ENCODE peak calls at places on chromosomes 1 and 21, in six cellular contexts. One of them, this sample, is unnamed.

GRCh38 chr21:41582298-41582840 is 74.4 kb upstream of the TMPRSS2 start:
- DNase-seq in fibroblast of pulmonary artery: no peak
- DNase-seq in stomach: peak; percentile 23
- DNase-seq in omental fat pad: no peak
- DNase-seq in fibroblast of mammary gland: no peak
- DNase-seq in upper lobe of right lung: peak; percentile 23
- DNase-seq in this sample: no peak

GRCh38 chr1:228471762-228472398 is 15.3 kb upstream of the RNF187 start:
- DNase-seq in fibroblast of pulmonary artery: peak; percentile 73
- DNase-seq in stomach: no peak
- DNase-seq in omental fat pad: no peak
- DNase-seq in fibroblast of mammary gland: peak; percentile 66
- DNase-seq in upper lobe of right lung: no peak
- DNase-seq in this sample: no peak

GRCh38 chr1:218353656-218354055 is 8.5 kb downstream of the TGFB2 start:
- DNase-seq in fibroblast of pulmonary artery: no peak
- DNase-seq in stomach: no peak
- DNase-seq in omental fat pad: no peak
- DNase-seq in fibroblast of mammary gland: no peak
- DNase-seq in upper lobe of right lung: no peak
- DNase-seq in this sample: no peak

GRCh38 chr1:227753999-227754764 is 18.9 kb downstream of the SNAP47 start:
- DNase-seq in fibroblast of pulmonary artery: peak; percentile 44
- DNase-seq in stomach: no peak
- DNase-seq in omental fat pad: no peak
- DNase-seq in fibroblast of mammary gland: peak; percentile 55
- DNase-seq in upper lobe of right lung: no peak
- DNase-seq in this sample: no peak

GRCh38 chr1:2107586-2108212 is 57.5 kb downstream of the PRKCZ start:
- DNase-seq in fibroblast of pulmonary artery: no peak
- DNase-seq in stomach: no peak
- DNase-seq in omental fat pad: no peak
- DNase-seq in fibroblast of mammary gland: no peak
- DNase-seq in upper lobe of right lung: no peak
- DNase-seq in this sample: no peak

GRCh38 chr1:2032737-2033136 is 13.6 kb downstream of the GABRD start:
- DNase-seq in fibroblast of pulmonary artery: no peak
- DNase-seq in stomach: no peak
- DNase-seq in omental fat pad: no peak
- DNase-seq in fibroblast of mammary gland: no peak
- DNase-seq in upper lobe of right lung: no peak
- DNase-seq in this sample: no peak

GRCh38 chr1:17550684-17551584 is 11.4 kb downstream of the ARHGEF10L start:
- DNase-seq in fibroblast of pulmonary artery: no peak
- DNase-seq in stomach: peak; percentile 50
- DNase-seq in omental fat pad: no peak
- DNase-seq in fibroblast of mammary gland: no peak
- DNase-seq in upper lobe of right lung: no peak
- DNase-seq in this sample: no peak

GRCh38 chr1:88923224-88923623 is 31.9 kb upstream of the GTF2B start:
- DNase-seq in fibroblast of pulmonary artery: no peak
- DNase-seq in stomach: no peak
- DNase-seq in omental fat pad: no peak
- DNase-seq in fibroblast of mammary gland: no peak
- DNase-seq in upper lobe of right lung: no peak
- DNase-seq in this sample: no peak

GRCh38 chr1:31583995-31584868 is 7.9 kb downstream of the TINAGL1 start:
- DNase-seq in fibroblast of pulmonary artery: peak; percentile 81
- DNase-seq in stomach: peak; percentile 94
- DNase-seq in omental fat pad: no peak
- DNase-seq in fibroblast of mammary gland: peak; percentile 21
- DNase-seq in upper lobe of right lung: peak; percentile 85
- DNase-seq in this sample: peak; percentile 82

GRCh38 chr1:70150444-70150843 is 54.9 kb downstream of the LRRC40 start:
- DNase-seq in fibroblast of pulmonary artery: no peak
- DNase-seq in stomach: no peak
- DNase-seq in omental fat pad: no peak
- DNase-seq in fibroblast of mammary gland: no peak
- DNase-seq in upper lobe of right lung: no peak
- DNase-seq in this sample: no peak

GRCh38 chr1:46747683-46748288 is 28.9 kb upstream of the EFCAB14 start:
- DNase-seq in fibroblast of pulmonary artery: peak; percentile 62
- DNase-seq in stomach: peak; percentile 57
- DNase-seq in omental fat pad: no peak
- DNase-seq in fibroblast of mammary gland: peak; percentile 49
- DNase-seq in upper lobe of right lung: no peak
- DNase-seq in this sample: peak; percentile 74

GRCh38 chr21:45839274-45839673 is 142.3 kb upstream of the COL6A1 start:
- DNase-seq in fibroblast of pulmonary artery: no peak
- DNase-seq in stomach: no peak
- DNase-seq in omental fat pad: no peak
- DNase-seq in fibroblast of mammary gland: peak; percentile 24
- DNase-seq in upper lobe of right lung: no peak
- DNase-seq in this sample: no peak

GRCh38 chr21:43829161-43829560 is 35.9 kb upstream of the AGPAT3 start:
- DNase-seq in fibroblast of pulmonary artery: no peak
- DNase-seq in stomach: no peak
- DNase-seq in omental fat pad: no peak
- DNase-seq in fibroblast of mammary gland: no peak
- DNase-seq in upper lobe of right lung: no peak
- DNase-seq in this sample: no peak

GRCh38 chr1:201230676-201231075 is 40.1 kb downstream of the IGFN1 start:
- DNase-seq in fibroblast of pulmonary artery: no peak
- DNase-seq in stomach: no peak
- DNase-seq in omental fat pad: no peak
- DNase-seq in fibroblast of mammary gland: no peak
- DNase-seq in upper lobe of right lung: no peak
- DNase-seq in this sample: no peak

GRCh38 chr1:223824287-223824686 is 21.5 kb downstream of the TP53BP2 start:
- DNase-seq in fibroblast of pulmonary artery: no peak
- DNase-seq in stomach: no peak
- DNase-seq in omental fat pad: no peak
- DNase-seq in fibroblast of mammary gland: no peak
- DNase-seq in upper lobe of right lung: no peak
- DNase-seq in this sample: no peak

GRCh38 chr1:50099654-50100053 is 9.1 kb upstream of the ELAVL4 start:
- DNase-seq in fibroblast of pulmonary artery: no peak
- DNase-seq in stomach: no peak
- DNase-seq in omental fat pad: no peak
- DNase-seq in fibroblast of mammary gland: no peak
- DNase-seq in upper lobe of right lung: no peak
- DNase-seq in this sample: no peak

GRCh38 chr1:114359791-114360190 is 151.2 kb downstream of the TRIM33 start:
- DNase-seq in fibroblast of pulmonary artery: no peak
- DNase-seq in stomach: no peak
- DNase-seq in omental fat pad: no peak
- DNase-seq in fibroblast of mammary gland: no peak
- DNase-seq in upper lobe of right lung: no peak
- DNase-seq in this sample: no peak

GRCh38 chr1:29148656-29149491 is 25.2 kb upstream of the TMEM200B start:
- DNase-seq in fibroblast of pulmonary artery: no peak
- DNase-seq in stomach: no peak
- DNase-seq in omental fat pad: no peak
- DNase-seq in fibroblast of mammary gland: peak; percentile 16
- DNase-seq in upper lobe of right lung: no peak
- DNase-seq in this sample: no peak

GRCh38 chr1:100921110-100921706 is 25.3 kb downstream of the SLC30A7 start:
- DNase-seq in fibroblast of pulmonary artery: peak; percentile 79
- DNase-seq in stomach: no peak
- DNase-seq in omental fat pad: no peak
- DNase-seq in fibroblast of mammary gland: peak; percentile 70
- DNase-seq in upper lobe of right lung: no peak
- DNase-seq in this sample: peak; percentile 9

GRCh38 chr1:226409392-226409791 is 1.5 kb upstream of the PARP1 start:
- DNase-seq in fibroblast of pulmonary artery: no peak
- DNase-seq in stomach: no peak
- DNase-seq in omental fat pad: no peak
- DNase-seq in fibroblast of mammary gland: no peak
- DNase-seq in upper lobe of right lung: no peak
- DNase-seq in this sample: no peak

GRCh38 chr1:244414543-244414942 is 37.2 kb downstream of the ADSS2 start:
- DNase-seq in fibroblast of pulmonary artery: peak; percentile 81
- DNase-seq in stomach: no peak
- DNase-seq in omental fat pad: no peak
- DNase-seq in fibroblast of mammary gland: peak; percentile 85
- DNase-seq in upper lobe of right lung: no peak
- DNase-seq in this sample: no peak

GRCh38 chr1:226602186-226603029 is 53.8 kb downstream of the STUM start:
- DNase-seq in fibroblast of pulmonary artery: peak; percentile 92
- DNase-seq in stomach: no peak
- DNase-seq in omental fat pad: no peak
- DNase-seq in fibroblast of mammary gland: peak; percentile 98
- DNase-seq in upper lobe of right lung: no peak
- DNase-seq in this sample: no peak

GRCh38 chr21:38386967-38387366 is 111.3 kb downstream of the ERG start:
- DNase-seq in fibroblast of pulmonary artery: peak; percentile 9
- DNase-seq in stomach: no peak
- DNase-seq in omental fat pad: no peak
- DNase-seq in fibroblast of mammary gland: no peak
- DNase-seq in upper lobe of right lung: no peak
- DNase-seq in this sample: no peak

GRCh38 chr1:145977486-145978476 is 13.3 kb downstream of the POLR3GL start:
- DNase-seq in fibroblast of pulmonary artery: peak; percentile 92
- DNase-seq in stomach: peak; percentile 88
- DNase-seq in omental fat pad: no peak
- DNase-seq in fibroblast of mammary gland: peak; percentile 84
- DNase-seq in upper lobe of right lung: peak; percentile 66
- DNase-seq in this sample: peak; percentile 71

GRCh38 chr1:162336621-162337020 is 40.0 kb downstream of the SPATA46 start:
- DNase-seq in fibroblast of pulmonary artery: no peak
- DNase-seq in stomach: no peak
- DNase-seq in omental fat pad: no peak
- DNase-seq in fibroblast of mammary gland: no peak
- DNase-seq in upper lobe of right lung: no peak
- DNase-seq in this sample: no peak

GRCh38 chr1:151840421-151840820 is 801 bp upstream of the C2CD4D start:
- DNase-seq in fibroblast of pulmonary artery: no peak
- DNase-seq in stomach: no peak
- DNase-seq in omental fat pad: no peak
- DNase-seq in fibroblast of mammary gland: no peak
- DNase-seq in upper lobe of right lung: peak; percentile 51
- DNase-seq in this sample: no peak

GRCh38 chr1:204240233-204240632 is 26.4 kb upstream of the GOLT1A start:
- DNase-seq in fibroblast of pulmonary artery: no peak
- DNase-seq in stomach: no peak
- DNase-seq in omental fat pad: no peak
- DNase-seq in fibroblast of mammary gland: no peak
- DNase-seq in upper lobe of right lung: no peak
- DNase-seq in this sample: no peak

GRCh38 chr1:30745156-30745833 is 12.3 kb downstream of the LAPTM5 start:
- DNase-seq in fibroblast of pulmonary artery: no peak
- DNase-seq in stomach: no peak
- DNase-seq in omental fat pad: no peak
- DNase-seq in fibroblast of mammary gland: no peak
- DNase-seq in upper lobe of right lung: no peak
- DNase-seq in this sample: no peak

GRCh38 chr1:84827566-84827965 is 65.4 kb downstream of the LPAR3 start:
- DNase-seq in fibroblast of pulmonary artery: no peak
- DNase-seq in stomach: no peak
- DNase-seq in omental fat pad: no peak
- DNase-seq in fibroblast of mammary gland: no peak
- DNase-seq in upper lobe of right lung: no peak
- DNase-seq in this sample: no peak
- TF ChIP-seq CTCF in fibroblast of pulmonary artery: no peak
- TF ChIP-seq CTCF in stomach: no peak
- TF ChIP-seq CTCF in omental fat pad: no peak
- TF ChIP-seq CTCF in fibroblast of mammary gland: no peak
- TF ChIP-seq CTCF in upper lobe of right lung: no peak
- TF ChIP-seq CTCF in this sample: no peak

DNA sequence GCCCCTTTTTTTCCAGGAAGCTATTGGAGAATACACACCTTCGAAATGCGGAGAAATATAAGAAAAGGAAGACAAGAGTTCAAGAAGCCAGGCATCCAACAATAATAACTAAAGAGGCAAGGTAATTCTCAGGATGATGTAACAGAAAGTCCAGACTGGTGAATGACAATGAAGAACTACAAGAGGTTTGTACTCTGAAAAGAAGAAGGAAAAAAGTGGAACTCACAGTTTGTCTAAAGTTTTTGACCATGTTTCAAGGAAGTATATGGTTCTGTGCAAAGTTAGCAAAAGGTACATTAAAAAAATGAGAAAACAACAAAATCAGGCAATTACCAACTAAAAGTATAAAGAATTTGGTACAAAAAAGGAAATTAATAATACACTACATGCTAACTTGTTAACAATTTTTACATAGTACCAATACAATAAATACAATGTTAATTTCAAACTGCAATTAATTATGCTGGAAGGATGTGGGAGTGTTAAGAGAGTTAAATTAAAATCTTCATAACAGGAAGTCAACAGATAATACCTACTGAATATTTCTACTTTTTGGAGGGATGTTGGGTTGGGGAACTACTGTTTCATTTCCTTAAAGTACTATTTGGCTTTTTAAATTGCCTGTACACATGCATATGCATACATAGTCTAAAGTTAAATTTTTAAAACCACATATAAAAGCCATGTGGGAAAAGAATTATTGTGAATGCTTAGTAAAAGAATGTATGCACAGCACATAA is 12.9 kb upstream of the CD55 start:
- DNase-seq in fibroblast of pulmonary artery: no peak
- DNase-seq in stomach: no peak
- DNase-seq in omental fat pad: no peak
- DNase-seq in fibroblast of mammary gland: no peak
- DNase-seq in upper lobe of right lung: no peak
- DNase-seq in this sample: no peak
- TF ChIP-seq CTCF in fibroblast of pulmonary artery: no peak
- TF ChIP-seq CTCF in stomach: no peak
- TF ChIP-seq CTCF in omental fat pad: no peak
- TF ChIP-seq CTCF in fibroblast of mammary gland: no peak
- TF ChIP-seq CTCF in upper lobe of right lung: no peak
- TF ChIP-seq CTCF in this sample: no peak

DNA sequence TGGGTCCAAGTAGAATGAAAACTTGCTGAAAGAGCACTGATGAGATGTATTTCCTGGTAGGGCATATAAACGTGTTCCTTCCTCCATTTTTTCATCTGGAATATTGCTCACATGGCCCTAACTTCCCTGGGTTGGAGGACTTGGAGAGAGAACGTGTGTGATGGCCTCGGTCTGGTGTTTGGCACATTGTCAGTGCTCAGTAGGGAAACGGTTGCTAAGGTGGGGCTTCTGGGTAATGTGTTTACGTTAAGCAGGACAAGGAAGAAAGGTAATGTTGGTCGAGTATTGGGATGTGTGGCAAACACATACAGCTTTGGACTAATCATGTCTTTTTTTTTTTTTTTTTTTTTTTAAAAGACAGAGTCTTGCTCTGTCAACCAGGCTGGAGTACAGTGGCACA is 6.2 kb downstream of the TTF2 start:
- DNase-seq in fibroblast of pulmonary artery: no peak
- DNase-seq in stomach: no peak
- DNase-seq in omental fat pad: no peak
- DNase-seq in fibroblast of mammary gland: no peak
- DNase-seq in upper lobe of right lung: no peak
- DNase-seq in this sample: no peak
- TF ChIP-seq CTCF in fibroblast of pulmonary artery: no peak
- TF ChIP-seq CTCF in stomach: no peak
- TF ChIP-seq CTCF in omental fat pad: no peak
- TF ChIP-seq CTCF in fibroblast of mammary gland: no peak
- TF ChIP-seq CTCF in upper lobe of right lung: no peak
- TF ChIP-seq CTCF in this sample: no peak

GRCh38 chr1:107196973-107197562 is 56.2 kb downstream of the NTNG1 start:
- DNase-seq in fibroblast of pulmonary artery: peak; percentile 8
- DNase-seq in stomach: no peak
- DNase-seq in omental fat pad: no peak
- DNase-seq in fibroblast of mammary gland: peak; percentile 21
- DNase-seq in upper lobe of right lung: no peak
- DNase-seq in this sample: peak; percentile 24
- TF ChIP-seq CTCF in fibroblast of pulmonary artery: peak; percentile 14
- TF ChIP-seq CTCF in stomach: no peak
- TF ChIP-seq CTCF in omental fat pad: no peak
- TF ChIP-seq CTCF in fibroblast of mammary gland: peak; percentile 31
- TF ChIP-seq CTCF in upper lobe of right lung: peak; percentile 28
- TF ChIP-seq CTCF in this sample: no peak